ENCODE peak calls at places on chromosomes 3 and 15, in five cellular contexts. K, H, E, R and X are unnamed samples.
A peak's percentile ranks its signal among the peaks of the same experiment; 100 is the strongest.

GRCh38 chr3:186220886-186221285 is 112.0 kb upstream of the ETV5 start:
- DNase-seq in E (no peak), K (no peak), R (no peak), H (no peak), X (peak; percentile 47)

GRCh38 chr15:43526261-43526930 is 9.0 kb downstream of the MAP1A start:
- DNase-seq in R (no peak), E (no peak), H (no peak), K (peak; percentile 59), X (no peak)

GRCh38 chr3:13023251-13024055 is 49.8 kb downstream of the IQSEC1 start:
- DNase-seq in E (no peak), H (no peak), K (no peak), R (no peak), X (peak; percentile 63)

GRCh38 chr3:185549111-185549510 is 3.3 kb downstream of the LIPH start:
- DNase-seq in K (peak; percentile 69), E (peak; percentile 11), R (no peak), H (peak; percentile 81), X (no peak)

GRCh38 chr15:82768414-82769081 is 37.3 kb downstream of the FSD2 start:
- DNase-seq in E (no peak), K (no peak), R (no peak), H (no peak), X (no peak)

GRCh38 chr3:124741027-124741426 is 10.8 kb downstream of the UMPS start:
- DNase-seq in H (no peak), K (no peak), E (no peak), R (no peak), X (no peak)

GRCh38 chr15:98779463-98780071 is 131.2 kb downstream of the IGF1R start:
- DNase-seq in H (peak; percentile 73), E (peak; percentile 95), K (peak; percentile 94), R (peak; percentile 79), X (peak; percentile 87)

GRCh38 chr15:63978511-63979226 is 67.6 kb downstream of the DAPK2 start:
- DNase-seq in R (no peak), H (no peak), K (peak; percentile 46), E (no peak), X (peak; percentile 79)

GRCh38 chr15:91291673-91292072 is 191.6 kb downstream of the SV2B start:
- DNase-seq in H (peak; percentile 12), K (no peak), E (peak; percentile 43), R (no peak), X (no peak)

GRCh38 chr3:64104691-64105101 is 81.4 kb upstream of the PSMD6 start:
- DNase-seq in K (no peak), E (no peak), R (no peak), H (no peak), X (no peak)

GRCh38 chr15:49135893-49136292 is 19.5 kb downstream of the COPS2 start:
- DNase-seq in E (no peak), R (no peak), H (peak; percentile 34), K (no peak), X (no peak)

GRCh38 chr3:122903171-122903570 is 108.3 kb downstream of the SLC49A4 start:
- DNase-seq in E (no peak), K (no peak), H (no peak), R (no peak), X (no peak)

GRCh38 chr3:142337994-142338393 is 109.8 kb downstream of the XRN1 start:
- DNase-seq in R (no peak), H (no peak), K (no peak), E (no peak), X (no peak)

GRCh38 chr3:160921020-160921635 is 165.1 kb downstream of the PPM1L start:
- DNase-seq in K (no peak), H (peak; percentile 44), R (no peak), E (peak; percentile 53), X (no peak)

GRCh38 chr3:176190755-176191154 is 1006.5 kb downstream of the TBL1XR1 start:
- DNase-seq in E (no peak), R (no peak), H (no peak), K (no peak), X (no peak)

GRCh38 chr15:82916161-82916952 is 36.2 kb downstream of the HOMER2 start:
- DNase-seq in R (no peak), K (peak; percentile 72), E (no peak), H (no peak), X (no peak)

GRCh38 chr3:8506611-8507061 is 5.0 kb downstream of the LMCD1 start:
- DNase-seq in K (no peak), R (no peak), H (peak; percentile 40), E (no peak), X (no peak)